ENCODE peak calls at places on chromosomes 3 and 15, in six cellular contexts. R is PC-3, I is nephron progenitor cell, J is foreskin fibroblast, A is spleen, C is stomach. H is an unnamed sample.

GRCh38 chr3:97927699-97928098 is 44.5 kb downstream of the RIOX2 start:
- DNase-seq in J (peak; percentile 34), R (peak; percentile 32), I (no peak), A (no peak), C (no peak), H (no peak)

GRCh38 chr15:29043731-29044485 is 158.1 kb downstream of the APBA2 start:
- DNase-seq in J (peak; percentile 51), A (peak; percentile 17), C (no peak), I (no peak), R (no peak), H (no peak)

GRCh38 chr3:147152476-147152875 is 253.9 kb downstream of the ZIC4 start:
- DNase-seq in A (no peak), J (no peak), R (no peak), I (no peak), C (no peak), H (no peak)

GRCh38 chr15:60390931-60391501 is 6.8 kb downstream of the ANXA2 start:
- DNase-seq in I (no peak), C (peak; percentile 42), J (peak; percentile 90), A (no peak), R (peak; percentile 77), H (no peak)

GRCh38 chr15:36175781-36176211 is 403.6 kb upstream of the CDIN1 start:
- DNase-seq in C (no peak), A (no peak), R (no peak), I (no peak), J (no peak), H (no peak)

GRCh38 chr15:66679657-66680108 is 22.4 kb upstream of the SMAD6 start:
- DNase-seq in R (no peak), A (no peak), I (no peak), C (peak; percentile 36), J (no peak), H (no peak)

GRCh38 chr3:38153986-38154608 is 11.2 kb upstream of the OXSR1 start:
- DNase-seq in R (peak; percentile 90), J (peak; percentile 87), I (no peak), A (no peak), C (no peak), H (no peak)

GRCh38 chr15:74410502-74410901 is 23.3 kb downstream of the SEMA7A start:
- DNase-seq in I (no peak), J (no peak), R (no peak), A (no peak), C (no peak), H (no peak)

GRCh38 chr3:124986153-124987143 is 51.9 kb upstream of the MUC13 start:
- DNase-seq in C (no peak), A (no peak), J (peak; percentile 94), I (peak; percentile 15), R (peak; percentile 89), H (no peak)

GRCh38 chr3:107928084-107928445 is 162.8 kb downstream of the CD47 start:
- DNase-seq in J (peak; percentile 37), C (no peak), R (peak; percentile 59), A (no peak), I (no peak), H (peak; percentile 36)

GRCh38 chr3:150747909-150748568 is 14.9 kb downstream of the SIAH2 start:
- DNase-seq in R (peak; percentile 11), A (no peak), C (no peak), I (no peak), J (peak; percentile 47), H (no peak)

GRCh38 chr15:66389859-66390382 is 3.2 kb downstream of the MAP2K1 start:
- DNase-seq in J (no peak), I (no peak), R (peak; percentile 48), A (no peak), C (no peak), H (peak; percentile 18)

GRCh38 chr3:5047764-5048163 is 68.5 kb downstream of the BHLHE40 start:
- DNase-seq in I (no peak), R (no peak), J (no peak), A (no peak), C (no peak), H (no peak)

GRCh38 chr3:15460891-15461524 is 33.6 kb downstream of the EAF1 start:
- DNase-seq in A (no peak), R (no peak), I (no peak), C (no peak), J (no peak), H (no peak)

DNA sequence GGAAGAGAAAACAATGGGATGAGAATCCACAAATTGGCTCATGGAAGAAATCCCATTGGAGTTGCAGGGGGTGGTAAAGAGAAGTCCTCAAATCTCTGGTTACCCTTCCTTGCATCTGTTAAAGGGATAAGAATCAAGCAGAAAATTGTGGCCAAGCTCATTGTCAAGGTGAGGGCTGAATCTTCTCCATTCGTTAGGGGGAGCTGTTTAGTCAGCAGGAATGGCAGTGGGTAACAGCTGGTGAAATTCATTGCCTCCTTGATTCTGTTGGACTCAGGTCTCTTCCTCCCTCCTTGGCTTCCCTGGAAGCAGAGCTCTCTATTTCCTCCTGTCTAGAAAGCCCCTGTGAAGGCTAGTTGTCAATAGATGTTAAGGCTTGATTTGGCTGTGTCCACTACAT is 343.1 kb upstream of the SEMA6D start:
- DNase-seq in J (peak; percentile 29), I (no peak), R (peak; percentile 39), C (no peak), A (no peak), H (no peak)
- TF ChIP-seq CTCF in J (peak; percentile 55), I (no peak), R (peak; percentile 60), C (no peak), A (no peak), H (no peak)

GRCh38 chr3:72097053-72097452 is 312.1 kb upstream of the PROK2 start:
- DNase-seq in C (no peak), J (no peak), A (no peak), I (no peak), R (no peak), H (no peak)

GRCh38 chr3:72093270-72093669 is 308.3 kb upstream of the PROK2 start:
- DNase-seq in C (no peak), A (no peak), I (no peak), R (no peak), J (no peak), H (no peak)

GRCh38 chr3:72095521-72095920 is 310.6 kb upstream of the PROK2 start:
- DNase-seq in C (no peak), J (no peak), A (no peak), R (no peak), I (no peak), H (no peak)

GRCh38 chr3:72088486-72089025 is 303.6 kb upstream of the PROK2 start:
- DNase-seq in R (no peak), C (no peak), I (no peak), J (no peak), A (no peak), H (no peak)

GRCh38 chr3:72092778-72093177 is 307.8 kb upstream of the PROK2 start:
- DNase-seq in R (no peak), A (no peak), J (no peak), C (no peak), I (no peak), H (no peak)
- TF ChIP-seq CTCF in R (peak; percentile 11), A (no peak), J (no peak), C (no peak), I (no peak), H (no peak)

GRCh38 chr3:56042326-56042951 is 425.8 kb downstream of the ERC2 start:
- DNase-seq in I (peak; percentile 8), J (peak; percentile 37), C (no peak), A (no peak), R (peak; percentile 66), H (no peak)
- TF ChIP-seq CTCF in I (peak; percentile 53), J (peak; percentile 45), C (no peak), A (peak; percentile 39), R (peak; percentile 73), H (no peak)

DNA sequence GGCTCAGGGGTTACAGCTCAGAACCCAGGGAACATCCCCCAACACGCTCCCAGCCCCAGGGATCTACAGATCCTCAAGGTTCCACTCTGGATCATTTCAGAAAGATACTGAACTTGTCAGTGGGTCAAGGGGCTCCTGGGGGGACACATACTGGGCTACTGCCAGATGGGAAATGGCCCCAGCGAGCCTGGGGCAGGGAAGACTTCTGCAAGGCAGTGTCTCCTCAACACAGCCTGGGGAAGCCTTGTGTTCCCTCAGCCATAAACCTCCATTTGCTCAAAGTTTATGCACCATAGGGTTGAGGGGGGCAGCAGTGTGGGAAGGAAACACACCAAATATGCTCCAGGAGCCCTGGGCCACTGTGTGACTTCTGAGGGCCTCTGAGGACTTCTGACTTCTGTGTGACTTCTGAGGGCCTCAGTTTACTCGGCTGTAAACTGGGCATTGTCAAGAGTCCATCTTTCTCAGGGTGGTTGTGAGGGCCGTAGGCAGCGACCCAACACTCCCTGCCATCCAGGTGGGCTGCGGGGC is 58.4 kb downstream of the IQSEC1 start:
- DNase-seq in R (no peak), I (no peak), C (no peak), A (no peak), J (no peak), H (no peak)
- TF ChIP-seq CTCF in R (no peak), I (no peak), C (no peak), A (no peak), J (no peak), H (no peak)

DNA sequence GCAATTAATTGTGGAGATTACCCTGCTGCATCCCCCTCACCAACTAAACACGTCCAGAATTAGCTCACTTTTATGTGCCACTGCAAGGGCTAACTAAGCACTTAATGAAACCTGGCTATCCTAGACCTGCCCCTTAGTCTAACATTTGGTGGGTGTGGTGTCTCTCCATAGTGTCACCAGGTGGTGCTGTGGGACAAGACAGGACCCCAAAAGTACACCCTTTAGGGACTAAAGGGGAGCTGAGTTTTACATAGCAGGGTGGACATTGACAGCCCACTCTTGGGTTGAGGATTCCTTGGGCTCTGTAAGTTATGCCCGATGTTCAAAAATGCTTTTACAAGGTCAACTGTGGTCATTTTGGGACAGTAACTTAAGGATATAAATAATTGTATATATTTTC is 5.7 kb downstream of the DUT start:
- DNase-seq in R (peak; percentile 33), I (peak; percentile 15), C (no peak), J (no peak), A (no peak), H (peak; percentile 29)
- TF ChIP-seq CTCF in R (peak; percentile 60), I (no peak), C (no peak), J (peak; percentile 26), A (no peak), H (no peak)

DNA sequence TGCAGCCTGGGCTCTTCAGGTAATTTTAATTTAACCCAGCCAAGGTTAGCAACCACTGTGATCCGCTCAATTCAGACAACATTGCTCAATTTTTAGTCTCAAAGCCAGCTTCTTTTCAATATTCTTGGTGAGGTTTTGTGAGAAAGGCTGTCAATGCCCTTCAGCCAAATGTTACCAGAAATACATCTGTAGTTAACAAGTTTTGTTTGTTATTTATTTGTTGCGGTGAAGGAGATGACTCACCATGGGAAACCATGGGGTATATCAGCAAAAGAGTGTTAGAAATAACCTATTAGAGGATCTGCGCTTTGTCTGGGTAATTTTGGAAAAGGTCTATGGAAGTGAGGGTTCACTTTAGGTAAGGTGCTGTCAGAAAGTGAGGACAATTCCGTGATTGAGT is 5.0 kb downstream of the SLC9C1 start:
- DNase-seq in J (no peak), I (no peak), A (no peak), C (no peak), R (no peak), H (no peak)
- TF ChIP-seq CTCF in J (no peak), I (no peak), A (no peak), C (no peak), R (no peak), H (no peak)

DNA sequence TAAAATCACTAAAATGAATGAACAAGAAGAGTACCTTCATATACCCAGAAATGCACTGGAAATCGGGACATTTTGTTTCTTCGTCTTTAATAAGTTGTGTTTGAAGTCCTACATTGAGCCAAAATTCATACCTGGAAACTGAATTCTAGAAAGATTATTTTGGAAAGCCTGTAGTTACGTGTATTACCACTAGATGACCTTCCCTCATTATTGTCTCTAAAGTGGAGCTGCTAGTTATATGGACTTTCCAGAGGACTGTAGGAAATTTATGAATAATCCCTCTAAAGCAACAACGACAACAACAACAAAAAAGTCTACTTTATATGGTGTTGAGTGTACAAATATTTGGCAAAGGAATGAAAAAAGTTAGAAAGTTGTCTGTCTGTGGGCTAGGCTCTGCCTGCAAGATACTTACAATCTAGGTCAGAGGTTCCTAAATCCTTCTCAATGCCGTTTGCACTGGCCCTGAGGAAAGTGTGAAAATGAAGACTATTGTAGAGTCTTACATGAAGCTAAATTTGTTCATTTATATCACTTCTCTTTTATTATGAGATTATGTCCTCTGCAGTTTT is 234.8 kb upstream of the NR2E3 start:
- DNase-seq in J (no peak), R (peak; percentile 49), I (no peak), C (no peak), A (no peak), H (no peak)
- TF ChIP-seq CTCF in J (peak; percentile 53), R (peak; percentile 79), I (peak; percentile 30), C (no peak), A (no peak), H (no peak)